ENCODE peak calls at places on chromosomes 13 and 19, in four cellular contexts. J is H9, D is IMR-90, M is neuronal stem cell. O is an unnamed sample. For H3K4me1 and H3K27me3, the result is how much of the 10 kb centered on the place peaks cover.

GRCh38 chr19:58560007-58560887 is 1.8 kb upstream of the UBE2M start:
- DNase-seq in J (no peak), M (no peak), D (no peak), O (no peak)

GRCh38 chr13:43878897-43879322 is 630 bp downstream of the CCDC122 start:
- DNase-seq in D (peak), J (peak), M (no peak), O (peak)

GRCh38 chr13:48294670-48295069 is 8.9 kb upstream of the RB1 start:
- DNase-seq in D (no peak), M (no peak), J (no peak), O (no peak)

GRCh38 chr13:96181886-96182285 is 92.0 kb downstream of the HS6ST3 start:
- DNase-seq in D (no peak), J (no peak), M (no peak), O (no peak)

GRCh38 chr19:50030225-50030624 is 4.4 kb downstream of the ZNF473 start:
- DNase-seq in M (no peak), D (no peak), J (no peak), O (no peak)

GRCh38 chr13:84590663-84591062 is 708.4 kb upstream of the SLITRK1 start:
- DNase-seq in J (no peak), D (no peak), M (no peak), O (no peak)

GRCh38 chr13:102693781-102694180 is 1.1 kb downstream of the METTL21C start:
- DNase-seq in J (no peak), D (peak), M (no peak), O (no peak)

GRCh38 chr19:40609561-40610395 is 8.6 kb downstream of the LTBP4 start:
- DNase-seq in M (peak), J (peak), D (no peak), O (peak)

GRCh38 chr19:2462635-2463421 is 6.1 kb upstream of the LMNB2 start:
- DNase-seq in J (peak), D (peak), M (peak), O (peak)

GRCh38 chr13:20566424-20566916 is 487 bp upstream of the IFT88 start:
- DNase-seq in M (no peak), J (no peak), D (peak), O (peak)

GRCh38 chr13:77383097-77383496 is 56.2 kb upstream of the MYCBP2 start:
- DNase-seq in D (no peak), J (no peak), M (no peak), O (no peak)

GRCh38 chr19:41426952-41427646 is at the start of gene B3GNT8:
- DNase-seq in J (peak), M (peak), D (peak), O (peak)

GRCh38 chr19:4229179-4229931 is at the start of gene EBI3:
- DNase-seq in M (no peak), D (peak), J (peak), O (peak)

GRCh38 chr13:75073791-75074190 is 408.2 kb downstream of the TBC1D4 start:
- DNase-seq in D (no peak), J (no peak), M (no peak), O (no peak)

GRCh38 chr13:31756346-31756745 is 17.0 kb downstream of the RXFP2 start:
- DNase-seq in D (peak), M (no peak), J (no peak), O (peak)

GRCh38 chr13:87122551-87122950 is 548.6 kb upstream of the SLITRK5 start:
- DNase-seq in M (no peak), J (no peak), D (peak), O (no peak)

GRCh38 chr19:33621811-33622504 is at the start of gene CHST8:
- DNase-seq in J (peak), M (peak), D (no peak), O (peak)

GRCh38 chr19:51688665-51689571 is 4.2 kb upstream of the SPACA6 start:
- DNase-seq in J (peak), D (peak), M (peak), O (peak)

GRCh38 chr19:35869327-35870123 is 1.2 kb downstream of the APLP1 start:
- DNase-seq in D (peak), M (peak), J (peak), O (peak)

GRCh38 chr13:77516342-77516789 is 19.1 kb upstream of the SCEL start:
- DNase-seq in M (no peak), D (peak), J (no peak), O (no peak)

GRCh38 chr19:4815426-4816387 is 15.8 kb downstream of the TICAM1 start:
- DNase-seq in J (peak), M (peak), D (peak), O (peak)

GRCh38 chr13:73274147-73274546 is 215.3 kb downstream of the KLF5 start:
- DNase-seq in J (no peak), D (peak), M (no peak), O (no peak)

GRCh38 chr13:27264181-27264580 is 6.4 kb upstream of the RASL11A start:
- DNase-seq in M (no peak), D (peak), J (no peak), O (no peak)

GRCh38 chr13:98267080-98267912 is 90.2 kb upstream of the RNF113B start:
- DNase-seq in D (peak), M (no peak), J (no peak), O (peak)

GRCh38 chr13:75452564-75452963 is 29.4 kb downstream of the TBC1D4 start:
- DNase-seq in M (no peak), J (no peak), D (no peak), O (peak)

GRCh38 chr19:30305346-30306060 is 66.7 kb upstream of the ZNF536 start:
- DNase-seq in J (no peak), D (no peak), M (no peak), O (no peak)

GRCh38 chr13:27657724-27658123 is 36.0 kb downstream of the POLR1D start:
- DNase-seq in D (no peak), J (no peak), M (no peak), O (no peak)

GRCh38 chr13:102697264-102697663 is 2.4 kb upstream of the METTL21C start:
- DNase-seq in M (no peak), D (no peak), J (no peak), O (no peak)

GRCh38 chr13:24076124-24076523 is 84.4 kb upstream of the SPATA13 start:
- DNase-seq in J (no peak), M (no peak), D (no peak), O (no peak)

GRCh38 chr13:81987159-81987558 is 1646.2 kb upstream of the SPRY2 start:
- DNase-seq in J (no peak), D (no peak), M (no peak), O (no peak)

GRCh38 chr13:104592127-104592526 is 1525.9 kb upstream of the SLC10A2 start:
- DNase-seq in M (no peak), D (peak), J (no peak), O (peak)

GRCh38 chr13:66794340-66795031 is 435.6 kb downstream of the PCDH9 start:
- DNase-seq in M (no peak), D (no peak), J (no peak), O (no peak)

GRCh38 chr19:50556236-50557008 is 11.8 kb downstream of the LRRC4B start:
- DNase-seq in M (peak), J (peak), D (peak), O (peak)

GRCh38 chr19:50392759-50393158 is 8.6 kb downstream of the POLD1 start:
- DNase-seq in J (no peak), D (no peak), M (no peak), O (no peak)

GRCh38 chr13:101838305-101838835 is 385.9 kb downstream of the ITGBL1 start:
- DNase-seq in D (peak), M (no peak), J (no peak), O (no peak)

GRCh38 chr13:106550570-106551135 is 15.2 kb upstream of the EFNB2 start:
- DNase-seq in D (no peak), M (no peak), J (no peak), O (no peak)

GRCh38 chr13:114131581-114132418 is 623 bp downstream of the RASA3 start:
- DNase-seq in J (no peak), M (no peak), D (no peak), O (no peak)
- H3K4ac ChIP-seq in J (no peak), M (no peak), D (peak), O (peak)

GRCh38 chr13:51225034-51225433 is 2.8 kb downstream of the FAM124A start:
- DNase-seq in J (no peak), M (no peak), D (no peak), O (no peak)
- H3K4me1 ChIP-seq in J (under half), M (under half), D (under half), O (under half)

DNA sequence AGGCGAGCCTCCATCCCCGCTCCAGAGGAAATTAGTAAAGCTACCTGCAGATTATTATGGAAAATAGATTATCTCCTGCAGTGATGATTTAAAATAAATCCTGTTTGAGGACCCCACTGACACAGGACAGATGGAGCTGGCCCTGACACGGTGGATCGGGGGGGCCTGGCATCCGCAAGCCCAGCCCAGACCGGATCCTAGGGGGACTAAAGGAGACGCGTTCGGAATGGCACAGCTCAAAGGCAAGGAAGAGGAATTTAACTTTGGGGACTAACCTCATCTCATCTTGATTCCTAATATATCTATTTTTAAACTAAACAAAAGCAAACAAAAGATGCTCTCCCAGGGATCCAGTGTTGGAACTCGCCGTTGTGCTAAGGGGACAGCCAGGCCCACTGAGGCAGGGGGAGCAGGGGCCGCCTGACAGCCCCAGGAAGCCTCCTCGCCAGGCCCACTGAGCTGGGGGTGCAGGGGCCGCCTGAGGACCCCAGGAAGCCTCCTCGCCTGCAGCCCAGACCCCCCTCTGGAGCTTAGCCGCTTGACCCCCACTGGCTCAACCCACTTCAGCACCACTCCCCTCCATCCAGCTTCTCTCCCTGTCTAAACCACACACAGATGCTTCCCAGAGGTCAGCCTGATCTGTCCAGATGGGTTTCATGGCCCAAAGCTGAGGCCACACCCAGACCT is 78.6 kb downstream of the SPACA7 start:
- DNase-seq in D (no peak), M (no peak), J (peak), O (no peak)
- H3K27me3 ChIP-seq in D (under half), M (under half), J (under half), O (under half)

GRCh38 chr19:19146000-19146608 is 7.8 kb upstream of the TMEM161A start:
- DNase-seq in D (peak), M (peak), J (peak), O (peak)
- H3K4ac ChIP-seq in D (peak), M (peak), J (no peak), O (no peak)

DNA sequence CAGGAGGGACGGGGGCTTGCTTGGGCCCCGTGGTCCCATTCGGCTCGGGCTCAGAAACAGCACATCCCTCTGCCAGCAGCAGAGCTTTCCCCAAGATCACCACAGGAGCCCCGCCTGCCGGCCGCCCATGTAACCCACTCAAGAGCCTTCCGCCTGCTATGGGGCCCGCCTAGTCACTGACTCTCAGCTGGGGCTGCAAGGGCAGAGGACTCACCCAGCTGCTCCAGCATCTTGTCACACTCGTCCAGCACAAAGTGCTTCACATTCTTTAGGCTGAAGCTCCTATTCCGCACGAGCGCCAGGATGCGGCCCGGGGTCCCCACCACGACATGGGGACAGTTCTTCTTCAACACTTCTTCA is 8.4 kb downstream of the DDX39A start:
- DNase-seq in D (no peak), M (no peak), J (no peak), O (no peak)
- H3K4me1 ChIP-seq in D (under half), M (under half), J (under half), O (under half)

GRCh38 chr19:12841094-12841493 is 2.8 kb downstream of the MAST1 start:
- DNase-seq in M (peak), D (peak), J (peak), O (peak)
- H3K27me3 ChIP-seq in M (under half), D (half or more), J (under half), O (under half)

GRCh38 chr19:6551607-6552450 is 21.0 kb downstream of the TNFSF9 start:
- DNase-seq in D (no peak), M (no peak), J (peak), O (no peak)
- H3K4ac ChIP-seq in D (no peak), M (no peak), J (no peak), O (no peak)

GRCh38 chr19:1163934-1164683 is 10.0 kb downstream of the SBNO2 start:
- DNase-seq in M (no peak), J (no peak), D (no peak), O (no peak)
- H3K4me1 ChIP-seq in M (under half), J (under half), D (under half), O (under half)

DNA sequence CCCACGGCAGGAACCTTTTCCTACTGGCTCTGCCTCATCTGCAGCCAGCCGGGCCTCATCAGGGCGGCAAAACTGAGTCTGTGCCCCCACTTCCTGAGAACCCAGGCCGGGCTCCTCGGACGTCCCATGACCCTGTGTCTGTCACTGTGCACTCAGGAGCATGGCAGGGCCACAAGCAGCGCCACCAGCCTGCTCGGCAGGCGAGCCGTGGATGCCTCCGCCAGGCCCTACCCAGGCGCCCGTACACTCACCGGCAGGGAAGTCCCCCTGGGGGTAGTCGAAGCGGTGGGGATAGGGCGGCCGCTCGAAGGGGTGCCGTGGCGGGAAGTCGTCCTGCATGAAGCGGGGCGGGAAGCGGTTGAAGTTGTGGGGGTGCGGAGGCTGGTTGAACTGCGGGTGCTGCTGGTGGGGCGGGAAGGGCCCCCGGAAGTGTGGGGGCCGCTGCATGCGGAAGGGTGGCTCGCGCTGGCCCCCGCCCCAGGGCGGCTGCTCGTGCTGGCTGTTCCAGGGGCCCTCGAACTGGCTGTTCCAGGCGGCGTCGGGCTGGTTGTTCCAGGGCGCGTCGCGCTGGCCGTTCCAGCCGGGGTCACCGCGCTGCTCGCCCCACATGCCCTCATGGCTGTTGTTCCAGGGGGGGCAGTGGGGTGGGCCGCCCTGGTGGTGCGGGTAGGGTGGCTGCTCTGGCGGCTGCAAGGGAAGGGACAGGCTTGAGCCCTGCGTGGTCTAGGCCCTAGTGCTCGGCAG is 17.1 kb downstream of the CHERP start:
- DNase-seq in J (no peak), M (no peak), D (no peak), O (no peak)
- H3K27me3 ChIP-seq in J (under half), M (under half), D (under half), O (under half)

DNA sequence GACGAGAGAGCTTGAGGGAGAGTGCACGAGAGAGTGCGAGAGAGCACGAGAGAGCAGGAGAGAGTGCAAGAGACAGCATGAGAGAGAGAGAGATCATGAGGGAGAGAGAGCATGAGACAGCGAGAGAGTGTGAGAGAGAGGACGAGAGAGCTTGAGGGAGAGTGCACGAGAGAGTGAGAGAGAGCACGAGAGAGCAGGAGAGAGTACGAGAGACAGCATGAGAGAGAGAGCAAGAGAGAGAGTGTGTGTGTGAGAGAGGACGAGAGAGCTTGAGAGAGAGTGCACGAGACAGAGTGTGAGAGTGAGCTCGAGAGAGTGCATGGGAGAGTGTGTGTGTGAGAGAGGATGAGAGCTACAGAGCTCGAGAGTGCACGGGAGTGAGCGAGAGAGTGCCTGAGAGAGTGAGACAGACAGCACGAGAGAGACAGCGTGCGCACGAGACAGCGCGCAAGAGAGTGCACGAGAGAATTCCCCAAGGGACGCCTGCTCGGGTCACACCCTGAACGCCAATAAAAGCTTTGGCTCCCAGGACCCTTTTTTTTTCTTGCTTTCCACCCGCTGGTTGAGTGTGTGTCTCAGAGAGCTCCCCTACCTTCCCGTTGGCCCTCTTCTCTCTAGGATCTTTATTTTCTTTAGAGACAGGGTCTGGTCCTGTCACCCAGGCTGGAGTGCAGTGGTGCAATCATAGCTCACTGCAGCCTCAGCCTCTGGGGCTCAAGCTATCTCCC is 3.7 kb downstream of the CD70 start:
- DNase-seq in D (no peak), M (no peak), J (peak), O (no peak)
- H3K4ac ChIP-seq in D (no peak), M (no peak), J (no peak), O (no peak)

O was measured in trophoblast cell.